ENCODE peak calls at places on chromosomes 11 and 22, in four cellular contexts. R is mesendoderm, Z is cardiac muscle cell, E is lower lobe of right lung. F is an unnamed sample.
A peak's percentile ranks its signal among the peaks of the same experiment; 100 is the strongest.

GRCh38 chr22:29031236-29031982 is 30.2 kb downstream of the C22orf31 start:
- DNase-seq in Z (peak; percentile 75), E (peak; percentile 63), R (peak; percentile 99), F (peak; percentile 79)

GRCh38 chr11:8059571-8060011 is 21.4 kb upstream of the TUB start:
- DNase-seq in R (no peak), E (no peak), Z (no peak), F (no peak)

GRCh38 chr11:12205330-12205729 is 94.9 kb downstream of the MICAL2 start:
- DNase-seq in Z (no peak), R (no peak), E (no peak), F (peak; percentile 28)

GRCh38 chr22:42500164-42500835 is 19.3 kb downstream of the RRP7A start:
- DNase-seq in R (peak; percentile 91), E (peak; percentile 89), Z (peak; percentile 71), F (peak; percentile 45)

GRCh38 chr11:26931248-26931631 is 62.7 kb upstream of the FIBIN start:
- DNase-seq in Z (no peak), E (no peak), R (no peak), F (no peak)

GRCh38 chr11:19253817-19254216 is 13.1 kb upstream of the E2F8 start:
- DNase-seq in Z (no peak), E (no peak), R (peak; percentile 66), F (no peak)

GRCh38 chr11:17887779-17888178 is 125.1 kb downstream of the SERGEF start:
- DNase-seq in E (no peak), Z (no peak), R (peak; percentile 61), F (no peak)

GRCh38 chr11:75850787-75851186 is 35.8 kb downstream of the UVRAG start:
- DNase-seq in Z (peak; percentile 52), R (no peak), E (no peak), F (no peak)

GRCh38 chr11:10709299-10710086 is 15.9 kb upstream of the IRAG1 start:
- DNase-seq in Z (no peak), R (no peak), E (no peak), F (no peak)

GRCh38 chr22:23240639-23241389 is 60.5 kb downstream of the BCR start:
- DNase-seq in R (peak; percentile 84), Z (no peak), E (no peak), F (no peak)

GRCh38 chr11:120598517-120599209 is 87.1 kb downstream of the GRIK4 start:
- DNase-seq in Z (no peak), E (peak; percentile 8), R (no peak), F (no peak)

GRCh38 chr11:97888641-97889040 is 1132.1 kb upstream of the CNTN5 start:
- DNase-seq in R (no peak), E (no peak), Z (no peak), F (no peak)

GRCh38 chr11:61505640-61506155 is 2.9 kb upstream of the LRRC10B start:
- DNase-seq in Z (no peak), R (no peak), E (no peak), F (peak; percentile 83)

GRCh38 chr22:46514592-46515207 is 22.7 kb downstream of the CELSR1 start:
- DNase-seq in E (no peak), R (peak; percentile 70), Z (no peak), F (peak; percentile 55)

GRCh38 chr11:94402355-94402754 is 1.1 kb upstream of the GPR83 start:
- DNase-seq in Z (no peak), R (peak; percentile 84), E (no peak), F (no peak)

GRCh38 chr11:206516-207212 is 535 bp downstream of the BET1L start:
- DNase-seq in E (peak; percentile 55), R (peak; percentile 16), Z (peak; percentile 37), F (peak; percentile 23)

GRCh38 chr11:1498262-1498661 is 11.7 kb upstream of the MOB2 start:
- DNase-seq in Z (no peak), E (peak; percentile 23), R (no peak), F (no peak)

GRCh38 chr11:8610532-8611116 is 16.6 kb upstream of the STK33 start:
- DNase-seq in Z (no peak), E (no peak), R (peak; percentile 65), F (no peak)

GRCh38 chr22:26314656-26315055 is 114.4 kb upstream of the ASPHD2 start:
- DNase-seq in Z (no peak), E (no peak), R (no peak), F (no peak)
- H3K27me3 ChIP-seq in Z (no peaks in the 10 kb centered on the region), E (peaks cover 18% of the 10 kb centered on the region), R (no peaks in the 10 kb centered on the region), F (no peaks in the 10 kb centered on the region)

GRCh38 chr11:122632178-122632824 is 23.2 kb upstream of the UBASH3B start:
- DNase-seq in Z (no peak), R (peak; percentile 76), E (no peak), F (peak; percentile 20)
- H3K4me3 ChIP-seq in Z (no peak overlapping the region), R (no peak overlapping the region), E (no peak overlapping the region), F (no peak overlapping the region)

GRCh38 chr11:65403607-65404121 is 17.2 kb downstream of the FRMD8 start:
- DNase-seq in E (no peak), Z (no peak), R (no peak), F (no peak)
- H3K36me3 ChIP-seq in E (peaks cover 90% of the 10 kb centered on the region), Z (peaks cover 10% of the 10 kb centered on the region), R (peaks cover 3% of the 10 kb centered on the region), F (peaks cover 49% of the 10 kb centered on the region)

DNA sequence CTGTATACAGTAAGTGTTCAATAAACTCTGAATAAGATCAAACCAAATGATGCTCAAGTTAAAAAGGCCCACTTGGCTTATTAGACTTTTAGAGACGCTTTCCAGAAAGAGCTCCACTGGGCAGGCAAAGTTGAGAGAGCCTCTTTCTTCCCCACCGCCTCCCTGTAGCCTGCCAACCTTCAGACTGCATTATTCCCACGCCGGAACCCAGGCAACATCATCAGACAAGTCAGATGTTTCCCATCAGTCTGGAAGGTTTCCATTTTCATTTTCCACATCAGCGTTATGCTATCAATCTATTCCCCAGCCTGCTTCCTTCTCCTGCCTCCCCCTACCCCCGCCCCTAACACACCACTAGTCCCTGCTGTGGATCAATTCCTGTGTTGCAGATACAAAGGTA is 184.9 kb downstream of the DSCAML1 start:
- DNase-seq in E (no peak), R (no peak), Z (no peak), F (no peak)
- H3K27me3 ChIP-seq in E (no peaks in the 10 kb centered on the region), R (no peaks in the 10 kb centered on the region), Z (no peaks in the 10 kb centered on the region), F (peaks cover 3% of the 10 kb centered on the region)

GRCh38 chr11:125903753-125904659 is at the start of gene DDX25:
- DNase-seq in R (peak; percentile 74), E (no peak), Z (peak; percentile 69), F (no peak)
- H3K4me3 ChIP-seq in R (peak within 1 kb of the TSS; percentile 37), E (peak within 1 kb of the TSS; percentile 73), Z (peak within 1 kb of the TSS; percentile 90), F (peak within 1 kb of the TSS; percentile 82)

GRCh38 chr11:77611921-77612320 is 22.2 kb downstream of the AQP11 start:
- DNase-seq in R (no peak), E (no peak), Z (no peak), F (no peak)

GRCh38 chr11:77619576-77620198 is 17.9 kb downstream of the CLNS1A start:
- DNase-seq in E (no peak), R (peak; percentile 71), Z (peak; percentile 74), F (no peak)

DNA sequence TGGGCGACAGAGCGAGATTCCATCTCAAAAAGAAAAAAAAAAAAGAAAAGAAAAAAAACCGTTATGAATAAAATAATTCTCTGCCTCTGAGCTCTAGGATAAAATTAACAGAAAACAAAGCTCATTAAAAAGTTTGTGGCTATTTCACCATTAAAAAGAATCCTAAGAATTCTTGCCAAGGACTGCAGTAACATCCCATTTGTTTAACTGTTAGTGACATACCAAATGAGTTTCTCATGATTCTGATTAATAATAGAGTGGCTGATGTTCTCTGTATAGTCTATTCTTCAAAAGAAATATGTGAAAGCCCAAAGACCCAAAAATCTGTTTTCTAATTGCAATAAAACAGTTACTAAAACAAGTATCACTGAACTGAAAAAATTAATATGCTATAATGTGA is 19.7 kb downstream of the CLNS1A start:
- DNase-seq in R (no peak), Z (no peak), E (no peak), F (no peak)
- H3K36me3 ChIP-seq in R (peaks cover 2% of the 10 kb centered on the region), Z (peaks cover 51% of the 10 kb centered on the region), E (peaks cover 95% of the 10 kb centered on the region), F (peaks cover 90% of the 10 kb centered on the region)

F was measured in MG63.